ENCODE peak calls at places on chromosome 4, in four cellular contexts. S is anterior cingulate cortex; G is Jurkat, Clone E6-1; L is M059J. B is an unnamed sample.

GRCh38 chr4:121373841-121374240 is 7.0 kb downstream of the QRFPR start:
- DNase-seq in S (no peak), G (no peak), L (peak), B (peak)

GRCh38 chr4:123821861-123822260 is 425.3 kb downstream of the SPRY1 start:
- DNase-seq in S (no peak), G (no peak), L (peak), B (peak)

GRCh38 chr4:85778809-85779124 is 303.8 kb downstream of the ARHGAP24 start:
- DNase-seq in S (no peak), G (no peak), L (peak), B (no peak)

GRCh38 chr4:142264961-142265360 is 581.1 kb downstream of the INPP4B start:
- DNase-seq in S (no peak), G (no peak), L (peak), B (no peak)

GRCh38 chr4:71396382-71396781 is 57.6 kb downstream of the SLC4A4 start:
- DNase-seq in S (no peak), G (no peak), L (peak), B (no peak)

GRCh38 chr4:8330821-8331566 is 61.4 kb downstream of the HTRA3 start:
- DNase-seq in S (no peak), G (no peak), L (no peak), B (no peak)

GRCh38 chr4:101921370-101921769 is 130.8 kb downstream of the BANK1 start:
- DNase-seq in S (no peak), G (no peak), L (no peak), B (no peak)

GRCh38 chr4:12852338-12853307 is 631.5 kb downstream of the RAB28 start:
- DNase-seq in S (no peak), G (peak), L (peak), B (peak)

GRCh38 chr4:17024430-17024829 is 126.0 kb upstream of the LDB2 start:
- DNase-seq in S (no peak), G (no peak), L (no peak), B (no peak)

GRCh38 chr4:178784491-178784890 is 1342.3 kb upstream of the AGA start:
- DNase-seq in S (no peak), G (no peak), L (peak), B (no peak)

GRCh38 chr4:1556541-1557220 is 127.4 kb downstream of the FAM53A start:
- DNase-seq in S (no peak), G (no peak), L (no peak), B (no peak)

GRCh38 chr4:184534511-184535391 is 60.4 kb upstream of the IRF2 start:
- DNase-seq in S (no peak), G (peak), L (peak), B (peak)

GRCh38 chr4:66640216-66640615 is 905.1 kb downstream of the CENPC start:
- DNase-seq in S (no peak), G (no peak), L (no peak), B (no peak)

GRCh38 chr4:150305995-150306394 is 227.8 kb downstream of the DCLK2 start:
- DNase-seq in S (no peak), G (no peak), L (peak), B (peak)

GRCh38 chr4:185849543-185850185 is 37.7 kb upstream of the SORBS2 start:
- DNase-seq in S (no peak), G (no peak), L (no peak), B (no peak)

GRCh38 chr4:78669453-78669852 is 106.7 kb upstream of the BMP2K start:
- DNase-seq in S (no peak), G (no peak), L (no peak), B (no peak)

GRCh38 chr4:177005801-177006230 is 213.1 kb upstream of the VEGFC start:
- DNase-seq in S (no peak), G (no peak), L (peak), B (peak)

GRCh38 chr4:171186700-171187099 is 626.5 kb upstream of the GALNTL6 start:
- DNase-seq in S (no peak), G (peak), L (no peak), B (no peak)